ENCODE peak calls at places on chromosomes 11 and 22, in nine cellular contexts. One of them, this sample, is unnamed.

GRCh38 chr11:13098067-13098466 is 89.0 kb downstream of the RASSF10 start:
- DNase-seq in COLO829: peak; percentile 92
- DNase-seq in left colon: no peak
- DNase-seq in stimulated activated CD4-positive, alpha-beta T cell treated with anti-CD3 and anti-CD28 coated beads, Interleukin-4, amount 100 ng/mL, for 48 hours: no peak
- DNase-seq in Kasumi-1: no peak
- DNase-seq in anterior cingulate cortex: peak; percentile 49
- DNase-seq in AG09319: no peak
- DNase-seq in activated CD4-positive, CD25-positive, alpha-beta regulatory T cell: no peak
- DNase-seq in Calu3: peak; percentile 83
- DNase-seq in this sample: no peak

GRCh38 chr11:64859542-64860414 is 15.3 kb upstream of the CDC42BPG start:
- DNase-seq in activated CD4-positive, CD25-positive, alpha-beta regulatory T cell: no peak
- DNase-seq in COLO829: no peak
- DNase-seq in Calu3: no peak
- DNase-seq in stimulated activated CD4-positive, alpha-beta T cell treated with anti-CD3 and anti-CD28 coated beads, Interleukin-4, amount 100 ng/mL, for 48 hours: no peak
- DNase-seq in Kasumi-1: peak; percentile 93
- DNase-seq in left colon: no peak
- DNase-seq in anterior cingulate cortex: no peak
- DNase-seq in AG09319: no peak
- DNase-seq in this sample: no peak

GRCh38 chr22:44398791-44399190 is 86.0 kb upstream of the SHISAL1 start:
- DNase-seq in AG09319: no peak
- DNase-seq in anterior cingulate cortex: no peak
- DNase-seq in Kasumi-1: no peak
- DNase-seq in stimulated activated CD4-positive, alpha-beta T cell treated with anti-CD3 and anti-CD28 coated beads, Interleukin-4, amount 100 ng/mL, for 48 hours: no peak
- DNase-seq in Calu3: no peak
- DNase-seq in left colon: no peak
- DNase-seq in COLO829: no peak
- DNase-seq in activated CD4-positive, CD25-positive, alpha-beta regulatory T cell: no peak
- DNase-seq in this sample: no peak

GRCh38 chr11:45915446-45915845 is 2.2 kb downstream of the PEX16 start:
- DNase-seq in Kasumi-1: no peak
- DNase-seq in Calu3: no peak
- DNase-seq in activated CD4-positive, CD25-positive, alpha-beta regulatory T cell: no peak
- DNase-seq in anterior cingulate cortex: no peak
- DNase-seq in COLO829: no peak
- DNase-seq in stimulated activated CD4-positive, alpha-beta T cell treated with anti-CD3 and anti-CD28 coated beads, Interleukin-4, amount 100 ng/mL, for 48 hours: no peak
- DNase-seq in left colon: no peak
- DNase-seq in AG09319: no peak
- DNase-seq in this sample: no peak

GRCh38 chr11:46251954-46252353 is 25.5 kb upstream of the CREB3L1 start:
- DNase-seq in anterior cingulate cortex: no peak
- DNase-seq in Kasumi-1: no peak
- DNase-seq in stimulated activated CD4-positive, alpha-beta T cell treated with anti-CD3 and anti-CD28 coated beads, Interleukin-4, amount 100 ng/mL, for 48 hours: no peak
- DNase-seq in Calu3: no peak
- DNase-seq in left colon: peak; percentile 28
- DNase-seq in COLO829: no peak
- DNase-seq in AG09319: no peak
- DNase-seq in activated CD4-positive, CD25-positive, alpha-beta regulatory T cell: no peak
- DNase-seq in this sample: no peak

GRCh38 chr11:134028368-134028920 is 40.4 kb upstream of the JAM3 start:
- DNase-seq in COLO829: no peak
- DNase-seq in left colon: no peak
- DNase-seq in stimulated activated CD4-positive, alpha-beta T cell treated with anti-CD3 and anti-CD28 coated beads, Interleukin-4, amount 100 ng/mL, for 48 hours: no peak
- DNase-seq in Calu3: no peak
- DNase-seq in anterior cingulate cortex: no peak
- DNase-seq in AG09319: no peak
- DNase-seq in activated CD4-positive, CD25-positive, alpha-beta regulatory T cell: no peak
- DNase-seq in Kasumi-1: no peak
- DNase-seq in this sample: no peak

GRCh38 chr11:69750875-69751597 is 24.1 kb downstream of the FGF4 start:
- DNase-seq in Kasumi-1: no peak
- DNase-seq in left colon: no peak
- DNase-seq in activated CD4-positive, CD25-positive, alpha-beta regulatory T cell: no peak
- DNase-seq in AG09319: no peak
- DNase-seq in stimulated activated CD4-positive, alpha-beta T cell treated with anti-CD3 and anti-CD28 coated beads, Interleukin-4, amount 100 ng/mL, for 48 hours: no peak
- DNase-seq in anterior cingulate cortex: no peak
- DNase-seq in Calu3: no peak
- DNase-seq in COLO829: no peak
- DNase-seq in this sample: no peak

GRCh38 chr11:32110795-32111194 is 19.9 kb downstream of the RCN1 start:
- DNase-seq in Kasumi-1: no peak
- DNase-seq in activated CD4-positive, CD25-positive, alpha-beta regulatory T cell: no peak
- DNase-seq in left colon: no peak
- DNase-seq in AG09319: no peak
- DNase-seq in anterior cingulate cortex: no peak
- DNase-seq in COLO829: no peak
- DNase-seq in Calu3: no peak
- DNase-seq in stimulated activated CD4-positive, alpha-beta T cell treated with anti-CD3 and anti-CD28 coated beads, Interleukin-4, amount 100 ng/mL, for 48 hours: no peak
- DNase-seq in this sample: no peak

GRCh38 chr11:118609380-118610219 is 2.2 kb downstream of the PHLDB1 start:
- DNase-seq in Calu3: no peak
- DNase-seq in anterior cingulate cortex: peak; percentile 67
- DNase-seq in Kasumi-1: no peak
- DNase-seq in activated CD4-positive, CD25-positive, alpha-beta regulatory T cell: no peak
- DNase-seq in AG09319: no peak
- DNase-seq in left colon: peak; percentile 25
- DNase-seq in COLO829: no peak
- DNase-seq in stimulated activated CD4-positive, alpha-beta T cell treated with anti-CD3 and anti-CD28 coated beads, Interleukin-4, amount 100 ng/mL, for 48 hours: peak; percentile 15
- DNase-seq in this sample: no peak

GRCh38 chr22:46617250-46618103 is 2.7 kb upstream of the GRAMD4 start:
- DNase-seq in anterior cingulate cortex: no peak
- DNase-seq in AG09319: no peak
- DNase-seq in Kasumi-1: no peak
- DNase-seq in activated CD4-positive, CD25-positive, alpha-beta regulatory T cell: no peak
- DNase-seq in stimulated activated CD4-positive, alpha-beta T cell treated with anti-CD3 and anti-CD28 coated beads, Interleukin-4, amount 100 ng/mL, for 48 hours: no peak
- DNase-seq in Calu3: no peak
- DNase-seq in COLO829: no peak
- DNase-seq in left colon: no peak
- DNase-seq in this sample: no peak

GRCh38 chr11:69104856-69105395 is 50.8 kb upstream of the SMIM38 start:
- DNase-seq in left colon: no peak
- DNase-seq in activated CD4-positive, CD25-positive, alpha-beta regulatory T cell: no peak
- DNase-seq in Kasumi-1: no peak
- DNase-seq in Calu3: no peak
- DNase-seq in anterior cingulate cortex: no peak
- DNase-seq in COLO829: no peak
- DNase-seq in stimulated activated CD4-positive, alpha-beta T cell treated with anti-CD3 and anti-CD28 coated beads, Interleukin-4, amount 100 ng/mL, for 48 hours: no peak
- DNase-seq in AG09319: no peak
- DNase-seq in this sample: no peak

GRCh38 chr11:46414466-46414796 is 22.9 kb upstream of the CHRM4 start:
- DNase-seq in Kasumi-1: no peak
- DNase-seq in AG09319: no peak
- DNase-seq in COLO829: no peak
- DNase-seq in activated CD4-positive, CD25-positive, alpha-beta regulatory T cell: no peak
- DNase-seq in anterior cingulate cortex: no peak
- DNase-seq in Calu3: no peak
- DNase-seq in left colon: no peak
- DNase-seq in stimulated activated CD4-positive, alpha-beta T cell treated with anti-CD3 and anti-CD28 coated beads, Interleukin-4, amount 100 ng/mL, for 48 hours: no peak
- DNase-seq in this sample: no peak

This sample was measured in cerebellum.